ENCODE peak calls at places on chromosomes 4 and X, in four cellular contexts. One of them, this sample, is unnamed.

GRCh38 chr4:182449186-182449880 is 206.1 kb downstream of the TENM3 start:
- DNase-seq in activated naive CD4-positive, alpha-beta T cell treated with anti-CD3 and anti-CD28 coated beads for 36 hours: peak
- DNase-seq in Panc1: no peak
- DNase-seq in amniotic stem cell: no peak
- DNase-seq in this sample: no peak

GRCh38 chrX:91279479-91279878 is 155.2 kb upstream of the PABPC5 start:
- DNase-seq in activated naive CD4-positive, alpha-beta T cell treated with anti-CD3 and anti-CD28 coated beads for 36 hours: no peak
- DNase-seq in Panc1: no peak
- DNase-seq in amniotic stem cell: no peak
- DNase-seq in this sample: no peak

GRCh38 chr4:149801416-149801815 is 14.2 kb downstream of the IQCM start:
- DNase-seq in activated naive CD4-positive, alpha-beta T cell treated with anti-CD3 and anti-CD28 coated beads for 36 hours: no peak
- DNase-seq in Panc1: no peak
- DNase-seq in amniotic stem cell: no peak
- DNase-seq in this sample: no peak

GRCh38 chrX:63350551-63350950 is 581 bp downstream of the SPIN4 start:
- DNase-seq in activated naive CD4-positive, alpha-beta T cell treated with anti-CD3 and anti-CD28 coated beads for 36 hours: peak
- DNase-seq in Panc1: no peak
- DNase-seq in amniotic stem cell: no peak
- DNase-seq in this sample: peak

GRCh38 chr4:60241886-60242285 is 958.2 kb upstream of the ADGRL3 start:
- DNase-seq in activated naive CD4-positive, alpha-beta T cell treated with anti-CD3 and anti-CD28 coated beads for 36 hours: no peak
- DNase-seq in Panc1: no peak
- DNase-seq in amniotic stem cell: no peak
- DNase-seq in this sample: no peak

GRCh38 chr4:80183196-80184052 is 13.9 kb upstream of the PRDM8 start:
- DNase-seq in activated naive CD4-positive, alpha-beta T cell treated with anti-CD3 and anti-CD28 coated beads for 36 hours: no peak
- DNase-seq in Panc1: no peak
- DNase-seq in amniotic stem cell: no peak
- DNase-seq in this sample: no peak

GRCh38 chr4:24857996-24858395 is 54.8 kb downstream of the CCDC149 start:
- DNase-seq in activated naive CD4-positive, alpha-beta T cell treated with anti-CD3 and anti-CD28 coated beads for 36 hours: no peak
- DNase-seq in Panc1: no peak
- DNase-seq in amniotic stem cell: peak
- DNase-seq in this sample: no peak

GRCh38 chr4:123616970-123617392 is 220.4 kb downstream of the SPRY1 start:
- DNase-seq in activated naive CD4-positive, alpha-beta T cell treated with anti-CD3 and anti-CD28 coated beads for 36 hours: peak
- DNase-seq in Panc1: no peak
- DNase-seq in amniotic stem cell: no peak
- DNase-seq in this sample: peak

GRCh38 chrX:97835969-97836368 is 952.3 kb downstream of the RPA4 start:
- DNase-seq in activated naive CD4-positive, alpha-beta T cell treated with anti-CD3 and anti-CD28 coated beads for 36 hours: no peak
- DNase-seq in Panc1: no peak
- DNase-seq in amniotic stem cell: no peak
- DNase-seq in this sample: no peak

GRCh38 chr4:7460591-7460990 is 25.9 kb upstream of the PSAPL1 start:
- DNase-seq in activated naive CD4-positive, alpha-beta T cell treated with anti-CD3 and anti-CD28 coated beads for 36 hours: no peak
- DNase-seq in Panc1: no peak
- DNase-seq in amniotic stem cell: no peak
- DNase-seq in this sample: no peak

GRCh38 chr4:7641712-7642111 is 207.0 kb upstream of the PSAPL1 start:
- DNase-seq in activated naive CD4-positive, alpha-beta T cell treated with anti-CD3 and anti-CD28 coated beads for 36 hours: no peak
- DNase-seq in Panc1: no peak
- DNase-seq in amniotic stem cell: no peak
- DNase-seq in this sample: no peak

GRCh38 chrX:118062048-118062789 is 54.4 kb downstream of the KLHL13 start:
- DNase-seq in activated naive CD4-positive, alpha-beta T cell treated with anti-CD3 and anti-CD28 coated beads for 36 hours: no peak
- DNase-seq in Panc1: no peak
- DNase-seq in amniotic stem cell: no peak
- DNase-seq in this sample: no peak

GRCh38 chrX:131704136-131704695 is 160.3 kb downstream of the OR13H1 start:
- DNase-seq in activated naive CD4-positive, alpha-beta T cell treated with anti-CD3 and anti-CD28 coated beads for 36 hours: no peak
- DNase-seq in Panc1: peak
- DNase-seq in amniotic stem cell: peak
- DNase-seq in this sample: peak

GRCh38 chrX:139126493-139126892 is 404.0 kb upstream of the F9 start:
- DNase-seq in activated naive CD4-positive, alpha-beta T cell treated with anti-CD3 and anti-CD28 coated beads for 36 hours: peak
- DNase-seq in Panc1: no peak
- DNase-seq in amniotic stem cell: no peak
- DNase-seq in this sample: peak

GRCh38 chr4:80912350-80912749 is 118.2 kb upstream of the BMP3 start:
- DNase-seq in activated naive CD4-positive, alpha-beta T cell treated with anti-CD3 and anti-CD28 coated beads for 36 hours: no peak
- DNase-seq in Panc1: no peak
- DNase-seq in amniotic stem cell: no peak
- DNase-seq in this sample: no peak

GRCh38 chr4:47032405-47033106 is 1.2 kb downstream of the GABRB1 start:
- DNase-seq in activated naive CD4-positive, alpha-beta T cell treated with anti-CD3 and anti-CD28 coated beads for 36 hours: peak
- DNase-seq in Panc1: peak
- DNase-seq in amniotic stem cell: peak
- DNase-seq in this sample: peak

GRCh38 chr4:99630857-99631256 is 26.8 kb downstream of the C4orf54 start:
- DNase-seq in activated naive CD4-positive, alpha-beta T cell treated with anti-CD3 and anti-CD28 coated beads for 36 hours: no peak
- DNase-seq in Panc1: no peak
- DNase-seq in amniotic stem cell: no peak
- DNase-seq in this sample: no peak

GRCh38 chr4:85724801-85725548 is 250.0 kb downstream of the ARHGAP24 start:
- DNase-seq in activated naive CD4-positive, alpha-beta T cell treated with anti-CD3 and anti-CD28 coated beads for 36 hours: no peak
- DNase-seq in Panc1: no peak
- DNase-seq in amniotic stem cell: no peak
- DNase-seq in this sample: no peak

GRCh38 chr4:187827631-187828030 is 167.9 kb upstream of the ZFP42 start:
- DNase-seq in activated naive CD4-positive, alpha-beta T cell treated with anti-CD3 and anti-CD28 coated beads for 36 hours: no peak
- DNase-seq in Panc1: no peak
- DNase-seq in amniotic stem cell: no peak
- DNase-seq in this sample: no peak

GRCh38 chr4:96913437-96914075 is 1073.7 kb downstream of the PDHA2 start:
- DNase-seq in activated naive CD4-positive, alpha-beta T cell treated with anti-CD3 and anti-CD28 coated beads for 36 hours: no peak
- DNase-seq in Panc1: no peak
- DNase-seq in amniotic stem cell: no peak
- DNase-seq in this sample: no peak

GRCh38 chr4:73729534-73730165 is 10.7 kb upstream of the CXCL8 start:
- DNase-seq in activated naive CD4-positive, alpha-beta T cell treated with anti-CD3 and anti-CD28 coated beads for 36 hours: peak
- DNase-seq in Panc1: peak
- DNase-seq in amniotic stem cell: peak
- DNase-seq in this sample: peak

GRCh38 chrX:87961471-87961870 is 443.9 kb downstream of the KLHL4 start:
- DNase-seq in activated naive CD4-positive, alpha-beta T cell treated with anti-CD3 and anti-CD28 coated beads for 36 hours: no peak
- DNase-seq in Panc1: no peak
- DNase-seq in amniotic stem cell: no peak
- DNase-seq in this sample: no peak

GRCh38 chrX:17359500-17359899 is 15.5 kb upstream of the NHS start:
- DNase-seq in activated naive CD4-positive, alpha-beta T cell treated with anti-CD3 and anti-CD28 coated beads for 36 hours: no peak
- DNase-seq in Panc1: no peak
- DNase-seq in amniotic stem cell: no peak
- DNase-seq in this sample: no peak

GRCh38 chr4:3346146-3346545 is 53.3 kb downstream of the RGS12 start:
- DNase-seq in activated naive CD4-positive, alpha-beta T cell treated with anti-CD3 and anti-CD28 coated beads for 36 hours: peak
- DNase-seq in Panc1: peak
- DNase-seq in amniotic stem cell: peak
- DNase-seq in this sample: peak

GRCh38 chr4:145840162-145840768 is 98.4 kb downstream of the ZNF827 start:
- DNase-seq in activated naive CD4-positive, alpha-beta T cell treated with anti-CD3 and anti-CD28 coated beads for 36 hours: peak
- DNase-seq in Panc1: peak
- DNase-seq in amniotic stem cell: no peak
- DNase-seq in this sample: peak

GRCh38 chr4:64682946-64683345 is 273.7 kb upstream of the TECRL start:
- DNase-seq in activated naive CD4-positive, alpha-beta T cell treated with anti-CD3 and anti-CD28 coated beads for 36 hours: no peak
- DNase-seq in Panc1: no peak
- DNase-seq in amniotic stem cell: no peak
- DNase-seq in this sample: no peak

GRCh38 chrX:23802431-23802830 is 19.5 kb downstream of the SAT1 start:
- DNase-seq in activated naive CD4-positive, alpha-beta T cell treated with anti-CD3 and anti-CD28 coated beads for 36 hours: no peak
- DNase-seq in Panc1: no peak
- DNase-seq in amniotic stem cell: no peak
- DNase-seq in this sample: no peak

GRCh38 chrX:19579485-19579884 is 64.2 kb upstream of the MAP3K15 start:
- DNase-seq in activated naive CD4-positive, alpha-beta T cell treated with anti-CD3 and anti-CD28 coated beads for 36 hours: peak
- DNase-seq in Panc1: no peak
- DNase-seq in amniotic stem cell: no peak
- DNase-seq in this sample: no peak

GRCh38 chr4:60201052-60201673 is 999.0 kb upstream of the ADGRL3 start:
- DNase-seq in activated naive CD4-positive, alpha-beta T cell treated with anti-CD3 and anti-CD28 coated beads for 36 hours: peak
- DNase-seq in Panc1: peak
- DNase-seq in amniotic stem cell: no peak
- DNase-seq in this sample: peak

GRCh38 chr4:5890063-5890727 is 2.7 kb downstream of the CRMP1 start:
- DNase-seq in activated naive CD4-positive, alpha-beta T cell treated with anti-CD3 and anti-CD28 coated beads for 36 hours: no peak
- DNase-seq in Panc1: no peak
- DNase-seq in amniotic stem cell: no peak
- DNase-seq in this sample: peak

GRCh38 chr4:3683744-3684421 is 82.3 kb upstream of the ADRA2C start:
- DNase-seq in activated naive CD4-positive, alpha-beta T cell treated with anti-CD3 and anti-CD28 coated beads for 36 hours: no peak
- DNase-seq in Panc1: no peak
- DNase-seq in amniotic stem cell: no peak
- DNase-seq in this sample: no peak

GRCh38 chrX:23756165-23756564 is 13.1 kb upstream of the ACOT9 start:
- DNase-seq in activated naive CD4-positive, alpha-beta T cell treated with anti-CD3 and anti-CD28 coated beads for 36 hours: peak
- DNase-seq in Panc1: no peak
- DNase-seq in amniotic stem cell: no peak
- DNase-seq in this sample: peak

GRCh38 chrX:49876750-49877149 is 2.5 kb upstream of the USP27X start:
- DNase-seq in activated naive CD4-positive, alpha-beta T cell treated with anti-CD3 and anti-CD28 coated beads for 36 hours: peak
- DNase-seq in Panc1: peak
- DNase-seq in amniotic stem cell: peak
- DNase-seq in this sample: no peak

GRCh38 chr4:182213024-182213423 is 30.2 kb upstream of the TENM3 start:
- DNase-seq in activated naive CD4-positive, alpha-beta T cell treated with anti-CD3 and anti-CD28 coated beads for 36 hours: no peak
- DNase-seq in Panc1: no peak
- DNase-seq in amniotic stem cell: no peak
- DNase-seq in this sample: no peak

GRCh38 chrX:2592279-2592678 is 91.5 kb upstream of the DHRSX start:
- DNase-seq in activated naive CD4-positive, alpha-beta T cell treated with anti-CD3 and anti-CD28 coated beads for 36 hours: no peak
- DNase-seq in Panc1: no peak
- DNase-seq in amniotic stem cell: no peak
- DNase-seq in this sample: no peak

GRCh38 chr4:10095296-10095991 is 21.2 kb downstream of the WDR1 start:
- DNase-seq in activated naive CD4-positive, alpha-beta T cell treated with anti-CD3 and anti-CD28 coated beads for 36 hours: no peak
- DNase-seq in Panc1: no peak
- DNase-seq in amniotic stem cell: no peak
- DNase-seq in this sample: no peak